ENCODE peak calls at places on chromosomes 13 and 19, in ten cellular contexts. P, C, H, N, I, T, F, D, A and K are unnamed samples.

GRCh38 chr19:43798546-43799409 is 3.5 kb downstream of the LYPD5 start:
- DNase-seq in N (no peak), F (peak; percentile 28), I (peak; percentile 46), C (no peak), T (peak; percentile 73), P (no peak), A (peak; percentile 89), H (no peak), D (no peak), K (no peak)

GRCh38 chr19:23002690-23003422 is at the start of gene ZNF728:
- DNase-seq in N (no peak), C (no peak), T (no peak), P (no peak), H (no peak), I (no peak), D (peak; percentile 0), A (no peak), F (no peak), K (no peak)

GRCh38 chr13:76293751-76294150 is 592.5 kb downstream of the KCTD12 start:
- DNase-seq in A (peak; percentile 11), N (no peak), P (no peak), C (no peak), H (no peak), I (no peak), F (no peak), T (no peak), D (peak; percentile 39), K (no peak)

GRCh38 chr13:94480672-94481145 is 1.2 kb upstream of the DCT start:
- DNase-seq in N (no peak), T (no peak), C (no peak), A (peak; percentile 51), I (no peak), D (peak; percentile 70), H (no peak), P (no peak), F (no peak), K (no peak)

GRCh38 chr13:60329221-60329983 is 67.6 kb upstream of the TDRD3 start:
- DNase-seq in D (peak; percentile 70), H (peak; percentile 27), T (no peak), P (no peak), A (peak; percentile 53), N (peak; percentile 22), F (no peak), C (no peak), I (no peak), K (no peak)

GRCh38 chr19:46159893-46160775 is 12.1 kb downstream of the IGFL2 start:
- DNase-seq in A (no peak), I (no peak), D (no peak), N (no peak), C (no peak), P (no peak), H (no peak), T (no peak), F (no peak), K (no peak)

GRCh38 chr13:99542788-99543406 is 41.6 kb downstream of the TM9SF2 start:
- DNase-seq in F (peak; percentile 42), D (no peak), N (no peak), A (no peak), I (peak; percentile 16), T (no peak), P (no peak), C (no peak), H (no peak), K (no peak)

GRCh38 chr19:3601021-3601420 is 5.7 kb downstream of the TBXA2R start:
- DNase-seq in N (no peak), F (no peak), H (no peak), T (no peak), A (no peak), P (no peak), D (no peak), C (no peak), I (no peak), K (no peak)

GRCh38 chr13:82647540-82647939 is 1234.7 kb downstream of the SLITRK1 start:
- DNase-seq in T (no peak), A (no peak), N (no peak), F (no peak), I (no peak), C (no peak), D (no peak), H (no peak), P (no peak), K (no peak)

GRCh38 chr13:75774176-75774575 is 138.0 kb downstream of the LMO7 start:
- DNase-seq in I (no peak), D (no peak), T (no peak), P (no peak), C (no peak), H (no peak), F (no peak), N (no peak), A (no peak), K (no peak)

GRCh38 chr13:91534996-91535395 is 136.6 kb downstream of the GPC5 start:
- DNase-seq in H (no peak), N (no peak), P (no peak), I (no peak), C (no peak), D (no peak), A (no peak), F (no peak), T (no peak), K (no peak)

GRCh38 chr13:41313659-41314197 is 2.7 kb downstream of the NAA16 start:
- DNase-seq in H (no peak), F (no peak), C (no peak), N (no peak), P (no peak), I (no peak), T (no peak), A (no peak), D (no peak), K (no peak)

GRCh38 chr13:41970918-41971317 is 10.0 kb upstream of the VWA8 start:
- DNase-seq in F (no peak), I (no peak), D (no peak), N (no peak), C (no peak), T (no peak), P (no peak), A (no peak), H (no peak), K (no peak)

GRCh38 chr19:47534628-47535027 is 19.8 kb upstream of the NAPA start:
- DNase-seq in T (no peak), H (no peak), P (no peak), F (no peak), A (no peak), N (no peak), C (no peak), D (no peak), I (no peak), K (no peak)

GRCh38 chr19:23766951-23767350 is 8.3 kb upstream of the ZNF681 start:
- DNase-seq in A (no peak), I (no peak), D (no peak), F (no peak), T (no peak), N (no peak), P (no peak), H (no peak), C (no peak), K (no peak)

GRCh38 chr19:50639121-50640112 is at the start of gene SYT3:
- DNase-seq in N (no peak), D (peak; percentile 46), C (no peak), P (no peak), A (no peak), H (peak; percentile 20), T (no peak), F (no peak), I (no peak), K (no peak)

GRCh38 chr19:52689804-52690394 is 44.9 kb downstream of the ZNF611 start:
- DNase-seq in N (no peak), I (no peak), A (no peak), C (no peak), P (no peak), H (no peak), D (no peak), F (no peak), T (peak; percentile 54), K (no peak)

GRCh38 chr13:85528578-85529215 is 270.5 kb downstream of the SLITRK6 start:
- DNase-seq in H (peak; percentile 42), C (peak; percentile 44), A (peak; percentile 12), D (peak; percentile 66), T (no peak), I (no peak), P (peak; percentile 82), N (no peak), F (no peak), K (peak; percentile 53)

GRCh38 chr13:99996177-99996705 is 14.7 kb downstream of the ZIC2 start:
- DNase-seq in I (no peak), P (no peak), F (no peak), N (no peak), C (no peak), A (no peak), H (no peak), D (peak; percentile 72), T (no peak), K (no peak)

GRCh38 chr13:43558942-43559341 is 227.8 kb downstream of the ENOX1 start:
- DNase-seq in A (no peak), H (no peak), D (no peak), P (no peak), F (no peak), T (no peak), I (no peak), N (no peak), C (no peak), K (no peak)

GRCh38 chr19:3358919-3359849 is 7.2 kb upstream of the NFIC start:
- DNase-seq in I (peak; percentile 54), P (no peak), H (peak; percentile 34), A (peak; percentile 52), C (no peak), N (no peak), T (peak; percentile 82), D (peak; percentile 63), F (peak; percentile 73), K (no peak)

GRCh38 chr19:54379187-54379678 is 14.5 kb upstream of the LAIR1 start:
- DNase-seq in F (no peak), D (no peak), T (no peak), H (no peak), N (no peak), P (no peak), I (no peak), A (no peak), C (no peak), K (no peak)

GRCh38 chr13:41052441-41052840 is 8.9 kb upstream of the WBP4 start:
- DNase-seq in A (no peak), N (peak; percentile 28), I (no peak), C (no peak), T (no peak), F (no peak), P (no peak), D (no peak), H (no peak), K (no peak)

GRCh38 chr19:1457031-1457739 is 7.3 kb downstream of the APC2 start:
- DNase-seq in D (no peak), C (no peak), A (no peak), N (no peak), H (no peak), I (no peak), T (no peak), P (no peak), F (no peak), K (no peak)

GRCh38 chr19:29841209-29841558 is 29.4 kb downstream of the CCNE1 start:
- DNase-seq in P (no peak), N (no peak), C (no peak), H (peak; percentile 7), D (peak; percentile 7), A (no peak), T (no peak), I (no peak), F (no peak), K (no peak)

GRCh38 chr13:46648166-46648607 is 95.2 kb downstream of the LRCH1 start:
- DNase-seq in H (peak; percentile 34), D (peak; percentile 62), I (no peak), N (peak; percentile 20), P (no peak), F (no peak), T (no peak), A (peak; percentile 70), C (no peak), K (no peak)

GRCh38 chr13:92387245-92387644 is 839.4 kb upstream of the GPC6 start:
- DNase-seq in H (no peak), I (no peak), A (no peak), T (no peak), D (no peak), N (no peak), P (no peak), F (no peak), C (no peak), K (no peak)

GRCh38 chr19:6803036-6803404 is 30.5 kb downstream of the VAV1 start:
- DNase-seq in F (no peak), D (no peak), H (no peak), T (no peak), P (no peak), A (no peak), N (no peak), I (no peak), C (no peak), K (no peak)